ENCODE peak calls at places on chromosomes 5 and 9, in nine cellular contexts. One of them, this sample, is unnamed.

GRCh38 chr5:74556631-74557595 is 83.6 kb downstream of the ENC1 start:
- DNase-seq in activated CD8-positive, alpha-beta T cell treated with anti-CD3 and anti-CD28 coated beads, Interleukin-2, amount 10 ng/mL, durations not matched to agents 7 days and 5 days: no peak
- DNase-seq in fibroblast of the conjunctiva: no peak
- DNase-seq in mesenchymal stem cell: peak; percentile 63
- DNase-seq in adipocyte: peak; percentile 86
- DNase-seq in H9: no peak
- DNase-seq in amniotic epithelial cell: peak; percentile 56
- DNase-seq in ELR: peak; percentile 64
- DNase-seq in HuH-7: no peak
- DNase-seq in this sample: no peak

GRCh38 chr9:132546148-132547051 is 36.0 kb upstream of the BARHL1 start:
- DNase-seq in ELR: peak; percentile 6
- DNase-seq in HuH-7: peak; percentile 53
- DNase-seq in adipocyte: peak; percentile 15
- DNase-seq in fibroblast of the conjunctiva: no peak
- DNase-seq in amniotic epithelial cell: peak; percentile 16
- DNase-seq in mesenchymal stem cell: peak; percentile 49
- DNase-seq in activated CD8-positive, alpha-beta T cell treated with anti-CD3 and anti-CD28 coated beads, Interleukin-2, amount 10 ng/mL, durations not matched to agents 7 days and 5 days: no peak
- DNase-seq in H9: peak; percentile 74
- DNase-seq in this sample: no peak

GRCh38 chr9:3509926-3510325 is 15.9 kb downstream of the RFX3 start:
- DNase-seq in fibroblast of the conjunctiva: no peak
- DNase-seq in activated CD8-positive, alpha-beta T cell treated with anti-CD3 and anti-CD28 coated beads, Interleukin-2, amount 10 ng/mL, durations not matched to agents 7 days and 5 days: no peak
- DNase-seq in amniotic epithelial cell: no peak
- DNase-seq in H9: no peak
- DNase-seq in mesenchymal stem cell: no peak
- DNase-seq in ELR: no peak
- DNase-seq in adipocyte: no peak
- DNase-seq in HuH-7: no peak
- DNase-seq in this sample: no peak

GRCh38 chr9:134066923-134067851 is 639 bp downstream of the BRD3 start:
- DNase-seq in activated CD8-positive, alpha-beta T cell treated with anti-CD3 and anti-CD28 coated beads, Interleukin-2, amount 10 ng/mL, durations not matched to agents 7 days and 5 days: peak; percentile 56
- DNase-seq in adipocyte: peak; percentile 62
- DNase-seq in H9: no peak
- DNase-seq in ELR: peak; percentile 56
- DNase-seq in mesenchymal stem cell: peak; percentile 54
- DNase-seq in HuH-7: no peak
- DNase-seq in amniotic epithelial cell: peak; percentile 27
- DNase-seq in fibroblast of the conjunctiva: no peak
- DNase-seq in this sample: peak; percentile 36

GRCh38 chr9:89795555-89796195 is 190.9 kb downstream of the GADD45G start:
- DNase-seq in H9: no peak
- DNase-seq in amniotic epithelial cell: no peak
- DNase-seq in adipocyte: no peak
- DNase-seq in ELR: no peak
- DNase-seq in mesenchymal stem cell: no peak
- DNase-seq in activated CD8-positive, alpha-beta T cell treated with anti-CD3 and anti-CD28 coated beads, Interleukin-2, amount 10 ng/mL, durations not matched to agents 7 days and 5 days: no peak
- DNase-seq in HuH-7: no peak
- DNase-seq in fibroblast of the conjunctiva: no peak
- DNase-seq in this sample: no peak

GRCh38 chr9:88387035-88387732 is 1.1 kb upstream of the SPIN1 start:
- DNase-seq in mesenchymal stem cell: peak; percentile 73
- DNase-seq in ELR: peak; percentile 62
- DNase-seq in adipocyte: peak; percentile 40
- DNase-seq in amniotic epithelial cell: peak; percentile 67
- DNase-seq in fibroblast of the conjunctiva: no peak
- DNase-seq in activated CD8-positive, alpha-beta T cell treated with anti-CD3 and anti-CD28 coated beads, Interleukin-2, amount 10 ng/mL, durations not matched to agents 7 days and 5 days: no peak
- DNase-seq in HuH-7: peak; percentile 28
- DNase-seq in H9: no peak
- DNase-seq in this sample: peak; percentile 25

GRCh38 chr9:76905661-76905983 is 292 bp downstream of the PRUNE2 start:
- DNase-seq in amniotic epithelial cell: no peak
- DNase-seq in fibroblast of the conjunctiva: no peak
- DNase-seq in ELR: no peak
- DNase-seq in mesenchymal stem cell: no peak
- DNase-seq in HuH-7: no peak
- DNase-seq in adipocyte: peak; percentile 20
- DNase-seq in H9: no peak
- DNase-seq in activated CD8-positive, alpha-beta T cell treated with anti-CD3 and anti-CD28 coated beads, Interleukin-2, amount 10 ng/mL, durations not matched to agents 7 days and 5 days: no peak
- DNase-seq in this sample: no peak

GRCh38 chr5:180469586-180469865 is 24.7 kb upstream of the CNOT6 start:
- DNase-seq in amniotic epithelial cell: no peak
- DNase-seq in fibroblast of the conjunctiva: no peak
- DNase-seq in activated CD8-positive, alpha-beta T cell treated with anti-CD3 and anti-CD28 coated beads, Interleukin-2, amount 10 ng/mL, durations not matched to agents 7 days and 5 days: no peak
- DNase-seq in HuH-7: no peak
- DNase-seq in H9: no peak
- DNase-seq in mesenchymal stem cell: no peak
- DNase-seq in ELR: no peak
- DNase-seq in adipocyte: no peak
- DNase-seq in this sample: no peak

GRCh38 chr5:34503379-34504346 is 152.5 kb upstream of the RAI14 start:
- DNase-seq in mesenchymal stem cell: no peak
- DNase-seq in activated CD8-positive, alpha-beta T cell treated with anti-CD3 and anti-CD28 coated beads, Interleukin-2, amount 10 ng/mL, durations not matched to agents 7 days and 5 days: no peak
- DNase-seq in adipocyte: no peak
- DNase-seq in amniotic epithelial cell: no peak
- DNase-seq in ELR: no peak
- DNase-seq in fibroblast of the conjunctiva: no peak
- DNase-seq in HuH-7: no peak
- DNase-seq in H9: no peak
- DNase-seq in this sample: no peak

GRCh38 chr5:149658299-149658698 is 71.8 kb upstream of the PPARGC1B start:
- DNase-seq in activated CD8-positive, alpha-beta T cell treated with anti-CD3 and anti-CD28 coated beads, Interleukin-2, amount 10 ng/mL, durations not matched to agents 7 days and 5 days: no peak
- DNase-seq in fibroblast of the conjunctiva: no peak
- DNase-seq in HuH-7: no peak
- DNase-seq in H9: no peak
- DNase-seq in adipocyte: no peak
- DNase-seq in mesenchymal stem cell: no peak
- DNase-seq in amniotic epithelial cell: no peak
- DNase-seq in ELR: no peak
- DNase-seq in this sample: no peak

GRCh38 chr9:75152416-75152815 is 64.1 kb downstream of the OSTF1 start:
- DNase-seq in H9: no peak
- DNase-seq in activated CD8-positive, alpha-beta T cell treated with anti-CD3 and anti-CD28 coated beads, Interleukin-2, amount 10 ng/mL, durations not matched to agents 7 days and 5 days: peak; percentile 84
- DNase-seq in fibroblast of the conjunctiva: no peak
- DNase-seq in HuH-7: no peak
- DNase-seq in ELR: no peak
- DNase-seq in mesenchymal stem cell: no peak
- DNase-seq in amniotic epithelial cell: no peak
- DNase-seq in adipocyte: no peak
- DNase-seq in this sample: no peak

GRCh38 chr5:174533771-174534221 is 190.6 kb upstream of the MSX2 start:
- DNase-seq in HuH-7: no peak
- DNase-seq in ELR: peak; percentile 92
- DNase-seq in mesenchymal stem cell: peak; percentile 94
- DNase-seq in amniotic epithelial cell: peak; percentile 80
- DNase-seq in adipocyte: peak; percentile 75
- DNase-seq in activated CD8-positive, alpha-beta T cell treated with anti-CD3 and anti-CD28 coated beads, Interleukin-2, amount 10 ng/mL, durations not matched to agents 7 days and 5 days: no peak
- DNase-seq in H9: no peak
- DNase-seq in fibroblast of the conjunctiva: peak; percentile 59
- DNase-seq in this sample: no peak

GRCh38 chr9:77218612-77219011 is 41.3 kb downstream of the VPS13A start:
- DNase-seq in mesenchymal stem cell: peak; percentile 75
- DNase-seq in adipocyte: peak; percentile 74
- DNase-seq in ELR: peak; percentile 83
- DNase-seq in HuH-7: no peak
- DNase-seq in H9: no peak
- DNase-seq in fibroblast of the conjunctiva: peak; percentile 34
- DNase-seq in amniotic epithelial cell: peak; percentile 76
- DNase-seq in activated CD8-positive, alpha-beta T cell treated with anti-CD3 and anti-CD28 coated beads, Interleukin-2, amount 10 ng/mL, durations not matched to agents 7 days and 5 days: no peak
- DNase-seq in this sample: no peak

GRCh38 chr9:127976498-127976897 is 4.3 kb downstream of the EEIG1 start:
- DNase-seq in fibroblast of the conjunctiva: no peak
- DNase-seq in HuH-7: no peak
- DNase-seq in adipocyte: no peak
- DNase-seq in ELR: no peak
- DNase-seq in mesenchymal stem cell: no peak
- DNase-seq in amniotic epithelial cell: no peak
- DNase-seq in activated CD8-positive, alpha-beta T cell treated with anti-CD3 and anti-CD28 coated beads, Interleukin-2, amount 10 ng/mL, durations not matched to agents 7 days and 5 days: no peak
- DNase-seq in H9: no peak
- DNase-seq in this sample: peak; percentile 75

GRCh38 chr5:148820778-148821395 is 5.5 kb upstream of the ADRB2 start:
- DNase-seq in HuH-7: peak; percentile 8
- DNase-seq in H9: no peak
- DNase-seq in amniotic epithelial cell: peak; percentile 27
- DNase-seq in adipocyte: peak; percentile 64
- DNase-seq in activated CD8-positive, alpha-beta T cell treated with anti-CD3 and anti-CD28 coated beads, Interleukin-2, amount 10 ng/mL, durations not matched to agents 7 days and 5 days: peak; percentile 53
- DNase-seq in ELR: peak; percentile 71
- DNase-seq in mesenchymal stem cell: peak; percentile 51
- DNase-seq in fibroblast of the conjunctiva: peak; percentile 31
- DNase-seq in this sample: peak; percentile 70

GRCh38 chr5:53091304-53091703 is 18.3 kb downstream of the MOCS2 start:
- DNase-seq in mesenchymal stem cell: peak; percentile 38
- DNase-seq in HuH-7: no peak
- DNase-seq in H9: no peak
- DNase-seq in fibroblast of the conjunctiva: no peak
- DNase-seq in ELR: peak; percentile 86
- DNase-seq in amniotic epithelial cell: peak; percentile 71
- DNase-seq in adipocyte: peak; percentile 75
- DNase-seq in activated CD8-positive, alpha-beta T cell treated with anti-CD3 and anti-CD28 coated beads, Interleukin-2, amount 10 ng/mL, durations not matched to agents 7 days and 5 days: no peak
- DNase-seq in this sample: peak; percentile 13

GRCh38 chr9:81410201-81410600 is 279.1 kb downstream of the TLE1 start:
- DNase-seq in H9: no peak
- DNase-seq in HuH-7: no peak
- DNase-seq in amniotic epithelial cell: peak; percentile 73
- DNase-seq in fibroblast of the conjunctiva: no peak
- DNase-seq in ELR: peak; percentile 91
- DNase-seq in adipocyte: peak; percentile 64
- DNase-seq in activated CD8-positive, alpha-beta T cell treated with anti-CD3 and anti-CD28 coated beads, Interleukin-2, amount 10 ng/mL, durations not matched to agents 7 days and 5 days: no peak
- DNase-seq in mesenchymal stem cell: peak; percentile 70
- DNase-seq in this sample: peak; percentile 80

GRCh38 chr5:178577376-178577839 is 12.8 kb downstream of the COL23A1 start:
- DNase-seq in mesenchymal stem cell: no peak
- DNase-seq in fibroblast of the conjunctiva: no peak
- DNase-seq in adipocyte: no peak
- DNase-seq in H9: peak; percentile 72
- DNase-seq in activated CD8-positive, alpha-beta T cell treated with anti-CD3 and anti-CD28 coated beads, Interleukin-2, amount 10 ng/mL, durations not matched to agents 7 days and 5 days: no peak
- DNase-seq in HuH-7: no peak
- DNase-seq in amniotic epithelial cell: no peak
- DNase-seq in ELR: no peak
- DNase-seq in this sample: no peak

GRCh38 chr5:74865293-74865798 is 841 bp downstream of the FAM169A start:
- DNase-seq in amniotic epithelial cell: no peak
- DNase-seq in mesenchymal stem cell: no peak
- DNase-seq in HuH-7: peak; percentile 30
- DNase-seq in fibroblast of the conjunctiva: no peak
- DNase-seq in adipocyte: no peak
- DNase-seq in activated CD8-positive, alpha-beta T cell treated with anti-CD3 and anti-CD28 coated beads, Interleukin-2, amount 10 ng/mL, durations not matched to agents 7 days and 5 days: no peak
- DNase-seq in ELR: peak; percentile 4
- DNase-seq in H9: no peak
- DNase-seq in this sample: peak; percentile 14

GRCh38 chr5:61002616-61003015 is 57.6 kb downstream of the NDUFAF2 start:
- DNase-seq in HuH-7: no peak
- DNase-seq in amniotic epithelial cell: no peak
- DNase-seq in mesenchymal stem cell: no peak
- DNase-seq in fibroblast of the conjunctiva: no peak
- DNase-seq in activated CD8-positive, alpha-beta T cell treated with anti-CD3 and anti-CD28 coated beads, Interleukin-2, amount 10 ng/mL, durations not matched to agents 7 days and 5 days: no peak
- DNase-seq in ELR: no peak
- DNase-seq in adipocyte: no peak
- DNase-seq in H9: no peak
- DNase-seq in this sample: no peak

GRCh38 chr5:138953370-138954256 is 78.5 kb upstream of the LRRTM2 start:
- DNase-seq in ELR: no peak
- DNase-seq in mesenchymal stem cell: peak; percentile 54
- DNase-seq in HuH-7: no peak
- DNase-seq in amniotic epithelial cell: peak; percentile 67
- DNase-seq in H9: no peak
- DNase-seq in activated CD8-positive, alpha-beta T cell treated with anti-CD3 and anti-CD28 coated beads, Interleukin-2, amount 10 ng/mL, durations not matched to agents 7 days and 5 days: peak; percentile 46
- DNase-seq in fibroblast of the conjunctiva: peak; percentile 46
- DNase-seq in adipocyte: peak; percentile 33
- DNase-seq in this sample: no peak